ENCODE peak calls at places on chromosomes 6 and 20, in eight cellular contexts. O, I, A, T, U, B, G and M are unnamed samples.

GRCh38 chr6:108621117-108621516 is 60.4 kb downstream of the FOXO3 start:
- ATAC-seq in O (peak), I (no peak), A (no peak), T (peak), U (peak), B (peak), G (no peak), M (no peak)

GRCh38 chr6:37998366-37998765 is 178.8 kb downstream of the ZFAND3 start:
- ATAC-seq in O (no peak), I (no peak), A (no peak), T (no peak), U (no peak), B (no peak), G (no peak), M (no peak)

GRCh38 chr20:532530-532929 is 11.1 kb downstream of the CSNK2A1 start:
- ATAC-seq in O (no peak), I (no peak), A (no peak), T (no peak), U (no peak), B (no peak), G (no peak), M (no peak)

GRCh38 chr20:58822175-58822574 is 28.5 kb downstream of the GNAS-AS1 start:
- ATAC-seq in O (peak), I (peak), A (peak), T (no peak), U (no peak), B (no peak), G (peak), M (no peak)

GRCh38 chr6:14277405-14277930 is 159.9 kb downstream of the CD83 start:
- ATAC-seq in O (no peak), I (no peak), A (no peak), T (no peak), U (no peak), B (no peak), G (peak), M (no peak)

GRCh38 chr6:170165501-170166117 is 125.3 kb downstream of the DLL1 start:
- ATAC-seq in O (peak), I (no peak), A (no peak), T (no peak), U (no peak), B (peak), G (no peak), M (peak)

GRCh38 chr6:35044145-35044745 is 96.9 kb downstream of the TCP11 start:
- ATAC-seq in O (peak), I (no peak), A (no peak), T (no peak), U (no peak), B (peak), G (no peak), M (peak)

GRCh38 chr6:162670345-162670744 is 57.2 kb downstream of the PRKN start:
- ATAC-seq in O (no peak), I (no peak), A (no peak), T (no peak), U (no peak), B (no peak), G (no peak), M (no peak)

GRCh38 chr6:93684339-93684738 is 265.0 kb upstream of the EPHA7 start:
- ATAC-seq in O (no peak), I (no peak), A (no peak), T (no peak), U (no peak), B (no peak), G (peak), M (no peak)

GRCh38 chr20:23114018-23114417 is 27.9 kb upstream of the CD93 start:
- ATAC-seq in O (no peak), I (no peak), A (peak), T (no peak), U (no peak), B (no peak), G (no peak), M (no peak)

GRCh38 chr6:37547564-37548061 is 47.9 kb upstream of the CCDC167 start:
- ATAC-seq in O (no peak), I (no peak), A (no peak), T (no peak), U (no peak), B (no peak), G (peak), M (no peak)

GRCh38 chr6:11288065-11288464 is 55.6 kb upstream of the NEDD9 start:
- ATAC-seq in O (no peak), I (no peak), A (no peak), T (no peak), U (no peak), B (peak), G (no peak), M (no peak)

GRCh38 chr20:20237093-20237959 is 130.6 kb upstream of the INSM1 start:
- ATAC-seq in O (peak), I (peak), A (peak), T (peak), U (peak), B (peak), G (peak), M (peak)

GRCh38 chr6:157879034-157879872 is 56.2 kb downstream of the SNX9 start:
- ATAC-seq in O (peak), I (no peak), A (no peak), T (no peak), U (no peak), B (no peak), G (peak), M (no peak)

GRCh38 chr6:170317718-170318117 is 11.2 kb downstream of the FAM120B start:
- ATAC-seq in O (no peak), I (no peak), A (no peak), T (no peak), U (no peak), B (no peak), G (no peak), M (no peak)

GRCh38 chr6:160121981-160122380 is 366 bp downstream of the SLC22A1 start:
- ATAC-seq in O (no peak), I (no peak), A (no peak), T (no peak), U (no peak), B (no peak), G (no peak), M (no peak)

GRCh38 chr20:1876217-1876921 is 18.8 kb upstream of the SIRPA start:
- ATAC-seq in O (no peak), I (no peak), A (no peak), T (no peak), U (no peak), B (no peak), G (no peak), M (no peak)

GRCh38 chr6:96704713-96705112 is 132.6 kb downstream of the GPR63 start:
- ATAC-seq in O (no peak), I (no peak), A (no peak), T (no peak), U (no peak), B (no peak), G (peak), M (no peak)

GRCh38 chr20:3193806-3194616 is 10.5 kb downstream of the DDRGK1 start:
- ATAC-seq in O (no peak), I (no peak), A (no peak), T (no peak), U (no peak), B (no peak), G (no peak), M (no peak)

GRCh38 chr20:48338717-48339116 is 489.1 kb downstream of the PREX1 start:
- ATAC-seq in O (no peak), I (no peak), A (no peak), T (no peak), U (no peak), B (no peak), G (no peak), M (peak)

GRCh38 chr6:551405-551804 is 105.5 kb downstream of the HUS1B start:
- ATAC-seq in O (peak), I (peak), A (peak), T (peak), U (peak), B (no peak), G (peak), M (no peak)

GRCh38 chr6:144140859-144141258 is 9.5 kb upstream of the STX11 start:
- ATAC-seq in O (no peak), I (no peak), A (no peak), T (no peak), U (no peak), B (no peak), G (peak), M (no peak)

GRCh38 chr6:15577106-15577505 is 85.7 kb downstream of the DTNBP1 start:
- ATAC-seq in O (peak), I (no peak), A (no peak), T (no peak), U (no peak), B (no peak), G (no peak), M (no peak)

GRCh38 chr6:105795913-105796517 is 290.1 kb upstream of the PRDM1 start:
- ATAC-seq in O (peak), I (peak), A (peak), T (peak), U (no peak), B (peak), G (no peak), M (no peak)

GRCh38 chr6:1778693-1779235 is 169.0 kb downstream of the FOXC1 start:
- ATAC-seq in O (no peak), I (peak), A (no peak), T (no peak), U (no peak), B (no peak), G (no peak), M (peak)

GRCh38 chr20:45153756-45154155 is 20.9 kb upstream of the PI3 start:
- ATAC-seq in O (no peak), I (no peak), A (no peak), T (no peak), U (no peak), B (peak), G (peak), M (no peak)

GRCh38 chr6:42028234-42029061 is 21.9 kb upstream of the TAF8 start:
- ATAC-seq in O (no peak), I (peak), A (peak), T (peak), U (peak), B (peak), G (no peak), M (no peak)

GRCh38 chr6:129901910-129902309 is 40.8 kb upstream of the TMEM244 start:
- ATAC-seq in O (no peak), I (no peak), A (peak), T (no peak), U (peak), B (no peak), G (peak), M (no peak)

GRCh38 chr6:75876152-75876551 is 127.1 kb downstream of the MYO6 start:
- ATAC-seq in O (no peak), I (no peak), A (no peak), T (no peak), U (no peak), B (no peak), G (no peak), M (no peak)

GRCh38 chr6:29886686-29887085 is 55.6 kb upstream of the HLA-A start:
- ATAC-seq in O (no peak), I (peak), A (no peak), T (no peak), U (no peak), B (no peak), G (peak), M (no peak)

GRCh38 chr6:28838634-28839442 is 84.9 kb downstream of the TRIM27 start:
- ATAC-seq in O (peak), I (peak), A (peak), T (peak), U (peak), B (peak), G (peak), M (peak)

GRCh38 chr6:96832780-96833179 is 4.5 kb downstream of the GPR63 start:
- ATAC-seq in O (no peak), I (no peak), A (no peak), T (no peak), U (no peak), B (no peak), G (no peak), M (no peak)

GRCh38 chr6:93416575-93417420 is 2.6 kb downstream of the EPHA7 start:
- ATAC-seq in O (peak), I (peak), A (no peak), T (peak), U (no peak), B (no peak), G (peak), M (peak)

GRCh38 chr6:79498842-79499241 is 38.4 kb downstream of the LCA5 start:
- ATAC-seq in O (no peak), I (no peak), A (no peak), T (no peak), U (no peak), B (no peak), G (no peak), M (no peak)

GRCh38 chr20:31827059-31827458 is 7.9 kb downstream of the MYLK2 start:
- ATAC-seq in O (no peak), I (no peak), A (no peak), T (no peak), U (no peak), B (no peak), G (no peak), M (no peak)

GRCh38 chr6:169383265-169383664 is 129.6 kb upstream of the THBS2 start:
- ATAC-seq in O (no peak), I (no peak), A (no peak), T (no peak), U (no peak), B (no peak), G (no peak), M (no peak)

GRCh38 chr6:139133733-139134360 is 1.0 kb upstream of the HECA start:
- ATAC-seq in O (no peak), I (peak), A (no peak), T (no peak), U (no peak), B (no peak), G (peak), M (no peak)

GRCh38 chr6:139133272-139133671 is 1.6 kb upstream of the HECA start:
- ATAC-seq in O (no peak), I (no peak), A (no peak), T (no peak), U (no peak), B (no peak), G (peak), M (no peak)

GRCh38 chr6:139134817-139135577 is at the start of gene HECA:
- ATAC-seq in O (peak), I (peak), A (peak), T (peak), U (peak), B (peak), G (peak), M (peak)

GRCh38 chr6:139135578-139136545 is 982 bp downstream of the HECA start:
- ATAC-seq in O (peak), I (peak), A (peak), T (peak), U (peak), B (no peak), G (peak), M (peak)

GRCh38 chr6:139137716-139138115 is 2.8 kb downstream of the HECA start:
- ATAC-seq in O (no peak), I (no peak), A (no peak), T (no peak), U (no peak), B (no peak), G (no peak), M (no peak)
- H3K4me3 ChIP-seq in O (no peak), I (no peak), A (no peak), T (no peak), U (no peak), B (peak), G (no peak), M (no peak)

DNA sequence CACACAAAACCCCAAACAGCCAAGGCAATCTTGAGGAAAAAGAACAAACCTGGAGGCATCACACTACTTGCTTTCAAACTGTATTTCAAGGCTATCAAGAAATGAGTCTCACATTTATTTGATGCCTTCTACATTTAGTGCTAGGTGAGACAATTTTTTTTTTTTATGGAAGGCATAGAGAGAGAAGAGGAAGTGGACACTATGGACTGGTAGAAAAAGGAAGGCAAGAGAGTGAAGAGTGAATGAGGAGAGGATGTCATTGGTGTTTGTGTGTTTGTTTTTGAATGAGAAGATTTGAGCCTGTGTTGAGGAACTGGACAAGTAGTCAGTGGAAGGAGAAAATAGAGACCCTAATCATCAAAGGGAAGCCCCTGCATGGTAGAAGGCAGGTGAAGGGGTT is 182.0 kb upstream of the JAG1 start:
- ATAC-seq in O (no peak), I (no peak), A (no peak), T (no peak), U (no peak), B (no peak), G (no peak), M (no peak)
- H3K27ac ChIP-seq in O (no peak), I (no peak), A (no peak), T (no peak), U (no peak), B (no peak), G (no peak), M (no peak)

DNA sequence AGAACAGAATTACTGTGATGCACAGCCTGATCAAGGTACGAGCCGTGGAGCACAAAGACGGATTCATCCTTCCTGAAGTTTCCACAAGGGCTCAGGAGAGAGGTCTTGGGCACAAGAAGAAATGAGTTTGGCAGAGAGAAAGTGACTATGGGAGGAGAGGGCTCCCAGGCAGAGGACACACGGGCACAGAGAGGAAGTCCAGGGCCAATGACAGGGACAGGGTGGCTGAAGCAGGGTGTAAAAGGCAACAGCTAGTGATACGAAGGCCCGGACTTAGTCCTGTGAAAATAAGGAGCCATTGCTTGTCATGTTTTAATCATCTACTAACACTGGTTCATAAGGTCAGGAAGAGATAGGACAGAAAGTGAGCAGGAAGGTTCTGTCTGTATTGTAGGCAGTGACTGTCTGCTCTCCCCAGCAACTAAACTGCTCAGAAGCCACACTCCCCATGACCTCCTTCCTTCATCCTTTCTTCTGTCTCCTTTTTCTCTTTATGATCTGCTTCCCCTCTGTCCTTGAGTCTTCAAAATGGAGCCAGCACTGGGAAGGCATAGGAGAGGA is 204.7 kb upstream of the SHLD1 start:
- ATAC-seq in O (no peak), I (peak), A (no peak), T (no peak), U (no peak), B (no peak), G (no peak), M (no peak)
- TF ChIP-seq POLR2AphosphoS5 in O (no peak), I (no peak), A (no peak), T (no peak), U (no peak), B (no peak), G (peak), M (no peak)

DNA sequence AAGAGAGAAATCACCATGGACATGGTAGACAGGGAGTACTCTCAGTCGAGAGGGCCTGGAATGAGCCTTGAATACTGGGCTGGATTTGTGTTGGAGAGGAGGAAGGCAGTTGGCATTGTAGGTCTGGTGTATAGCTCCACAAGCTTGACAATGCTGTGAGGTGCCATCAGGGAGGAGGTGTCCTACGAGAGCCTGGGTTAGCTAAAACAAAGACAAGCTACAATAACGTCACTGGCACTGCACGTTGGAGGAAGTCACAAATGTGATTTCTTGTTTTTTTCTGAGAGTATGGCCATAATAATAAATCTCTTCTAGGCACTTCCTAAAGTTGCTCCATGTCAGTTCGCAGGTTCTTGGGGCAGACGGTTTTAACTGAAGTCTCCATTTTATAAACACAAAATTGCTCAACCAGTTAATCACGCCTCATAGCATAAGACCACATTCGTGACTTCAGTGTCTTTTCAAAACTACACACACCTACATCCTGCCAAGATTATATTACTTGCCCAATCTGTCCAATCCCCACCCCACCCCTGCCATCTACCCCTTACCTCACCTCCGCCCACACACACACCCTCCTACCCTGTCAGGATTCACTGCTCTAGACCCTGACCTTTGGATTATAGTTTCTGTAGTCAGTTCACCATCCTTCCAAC is 4.4 kb upstream of the HLA-DMB start:
- ATAC-seq in O (no peak), I (no peak), A (no peak), T (no peak), U (no peak), B (no peak), G (peak), M (peak)
- H3K4me3 ChIP-seq in O (no peak), I (no peak), A (no peak), T (no peak), U (no peak), B (no peak), G (peak), M (no peak)

DNA sequence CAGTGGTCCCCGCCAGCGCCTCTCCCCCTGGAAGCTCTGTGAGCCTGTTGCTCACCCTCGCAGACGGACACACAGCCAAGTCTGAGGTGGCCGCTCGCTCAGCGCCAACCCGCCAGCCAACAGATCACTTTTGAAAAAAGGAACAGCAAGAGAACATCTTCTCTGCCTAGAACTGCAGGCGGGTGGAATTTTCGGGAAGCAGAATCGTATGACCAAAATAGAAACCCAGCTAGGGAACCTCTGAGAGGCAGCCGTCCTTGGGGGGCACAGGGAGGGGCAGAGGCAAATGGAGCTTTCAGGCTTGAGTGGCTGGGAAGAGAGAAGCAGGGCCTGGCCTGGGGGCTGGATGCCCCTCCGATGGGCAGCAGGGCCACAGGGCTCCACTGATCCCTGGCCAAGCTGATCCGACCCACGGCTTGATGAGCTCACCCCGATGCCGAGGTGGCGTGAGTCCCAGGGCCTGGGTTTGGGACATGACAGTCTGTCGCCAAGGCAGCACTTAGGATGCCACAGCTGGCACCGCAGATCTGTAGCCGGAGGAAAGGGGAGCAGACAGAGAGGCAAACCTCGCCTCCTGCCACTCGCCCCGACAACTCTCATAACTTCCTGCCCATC is 9.8 kb downstream of the NFATC2 start:
- ATAC-seq in O (no peak), I (no peak), A (no peak), T (peak), U (peak), B (peak), G (no peak), M (peak)
- H3K27ac ChIP-seq in O (no peak), I (no peak), A (no peak), T (peak), U (peak), B (no peak), G (peak), M (peak)